ENCODE peak calls at places on chromosomes 11 and 22, in five cellular contexts. U is heart left ventricle, O is AG09309, D is transverse colon, J is AG04450. B is an unnamed sample.

GRCh38 chr11:22920939-22921565 is 60.8 kb upstream of the CCDC179 start:
- DNase-seq in U (no peak), O (peak; percentile 1), D (peak; percentile 8), J (peak; percentile 46), B (peak; percentile 4)

GRCh38 chr11:40403321-40403720 is 1056.1 kb downstream of the LRRC4C start:
- DNase-seq in U (no peak), O (no peak), D (no peak), J (no peak), B (no peak)

GRCh38 chr11:70577258-70577603 is 178.9 kb downstream of the CTTN start:
- DNase-seq in U (peak; percentile 3), O (no peak), D (no peak), J (no peak), B (no peak)

GRCh38 chr11:79762271-79762935 is 321.6 kb upstream of the TENM4 start:
- DNase-seq in U (no peak), O (no peak), D (no peak), J (no peak), B (no peak)

GRCh38 chr11:33692013-33692504 is 8.6 kb downstream of the C11orf91 start:
- DNase-seq in U (peak; percentile 51), O (peak; percentile 87), D (peak; percentile 59), J (peak; percentile 91), B (peak; percentile 95)

GRCh38 chr11:107858217-107859070 is at the start of gene SLC35F2:
- DNase-seq in U (peak; percentile 51), O (no peak), D (peak; percentile 85), J (no peak), B (peak; percentile 48)

GRCh38 chr11:128174465-128175101 is 412.8 kb downstream of the ETS1 start:
- DNase-seq in U (no peak), O (peak; percentile 67), D (no peak), J (peak; percentile 11), B (no peak)

GRCh38 chr22:42388130-42388797 is 43.9 kb downstream of the NFAM1 start:
- DNase-seq in U (no peak), O (no peak), D (no peak), J (no peak), B (no peak)

GRCh38 chr22:33114570-33114969 is 56.4 kb upstream of the SYN3 start:
- DNase-seq in U (no peak), O (no peak), D (no peak), J (no peak), B (no peak)

GRCh38 chr11:19329910-19330309 is 89.2 kb upstream of the E2F8 start:
- DNase-seq in U (no peak), O (no peak), D (no peak), J (no peak), B (no peak)

GRCh38 chr11:106399075-106399500 is 321.6 kb downstream of the AASDHPPT start:
- DNase-seq in U (no peak), O (peak; percentile 100), D (no peak), J (peak; percentile 98), B (peak; percentile 97)

GRCh38 chr11:18715476-18715875 is 10.5 kb downstream of the IGSF22 start:
- DNase-seq in U (no peak), O (no peak), D (no peak), J (no peak), B (no peak)

GRCh38 chr11:42315267-42315666 is 855.8 kb upstream of the LRRC4C start:
- DNase-seq in U (no peak), O (no peak), D (no peak), J (no peak), B (no peak)

GRCh38 chr11:122661182-122661945 is 5.8 kb downstream of the UBASH3B start:
- DNase-seq in U (no peak), O (peak; percentile 62), D (no peak), J (no peak), B (no peak)

GRCh38 chr11:115502636-115503082 is 1.6 kb downstream of the CADM1 start:
- DNase-seq in U (no peak), O (no peak), D (no peak), J (no peak), B (no peak)
- H3K4me3 ChIP-seq in U (peak overlapping the region; percentile 72), O (peak overlapping the region; percentile 69), D (peak overlapping the region; percentile 43), J (peak overlapping the region; percentile 91), B (peak overlapping the region; percentile 72)

GRCh38 chr11:10455637-10456487 is 798 bp downstream of the AMPD3 start:
- DNase-seq in U (peak; percentile 45), O (no peak), D (peak; percentile 75), J (peak; percentile 61), B (peak; percentile 51)
- H3K4me3 ChIP-seq in U (peak overlapping the region; percentile 8), O (peak overlapping the region; percentile 41), D (peak overlapping the region; percentile 8), J (peak overlapping the region; percentile 66), B (peak overlapping the region; percentile 0)

GRCh38 chr22:21839765-21840140 is 27.7 kb downstream of the MAPK1 start:
- DNase-seq in U (no peak), O (no peak), D (no peak), J (no peak), B (no peak)

GRCh38 chr22:21837184-21837979 is 30.1 kb downstream of the MAPK1 start:
- DNase-seq in U (no peak), O (peak; percentile 53), D (no peak), J (peak; percentile 73), B (peak; percentile 69)

GRCh38 chr22:21832291-21833290 is 34.9 kb downstream of the MAPK1 start:
- DNase-seq in U (no peak), O (no peak), D (no peak), J (no peak), B (no peak)

GRCh38 chr22:21835378-21835777 is 32.1 kb downstream of the MAPK1 start:
- DNase-seq in U (no peak), O (no peak), D (no peak), J (no peak), B (no peak)

DNA sequence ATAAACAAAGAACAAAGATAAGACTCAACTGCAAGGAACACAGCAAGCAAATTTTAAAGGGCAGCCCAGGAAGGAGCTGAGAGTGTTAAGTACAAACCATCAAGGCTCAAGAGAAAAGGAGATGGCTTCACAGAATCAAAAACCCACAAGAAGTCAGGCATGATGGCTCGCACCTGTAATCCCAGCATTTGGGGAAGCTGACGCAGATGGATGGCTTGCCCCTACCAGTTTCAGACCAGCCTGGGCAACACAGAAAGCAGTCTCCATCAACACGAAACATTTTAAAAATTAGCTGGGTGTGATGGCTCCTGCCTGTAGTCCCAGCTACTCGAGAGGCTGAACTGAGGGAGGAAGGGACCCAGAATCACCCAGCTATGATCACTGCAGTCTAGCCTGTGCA is 32.6 kb downstream of the MAPK1 start:
- DNase-seq in U (no peak), O (no peak), D (no peak), J (no peak), B (no peak)
- H3K4me3 ChIP-seq in U (no peak overlapping the region), O (no peak overlapping the region), D (no peak overlapping the region), J (no peak overlapping the region), B (no peak overlapping the region)

GRCh38 chr11:60922906-60923305 is 1.4 kb upstream of the TMEM132A start:
- DNase-seq in U (no peak), O (no peak), D (no peak), J (no peak), B (no peak)

GRCh38 chr11:60923326-60923725 is 934 bp upstream of the TMEM132A start:
- DNase-seq in U (no peak), O (no peak), D (no peak), J (no peak), B (no peak)

GRCh38 chr11:60924906-60925684 is 835 bp downstream of the TMEM132A start:
- DNase-seq in U (no peak), O (no peak), D (no peak), J (no peak), B (no peak)

GRCh38 chr11:60924110-60924905 is at the start of gene TMEM132A:
- DNase-seq in U (peak; percentile 82), O (no peak), D (peak; percentile 74), J (no peak), B (no peak)

GRCh38 chr11:60923800-60924109 is 505 bp upstream of the TMEM132A start:
- DNase-seq in U (no peak), O (no peak), D (no peak), J (no peak), B (no peak)
- H3K4me3 ChIP-seq in U (no peak overlapping the region), O (peak overlapping the region; percentile 73), D (no peak overlapping the region), J (peak overlapping the region; percentile 79), B (no peak overlapping the region)

GRCh38 chr22:18022851-18023250 is 1.5 kb downstream of the MICAL3 start:
- DNase-seq in U (no peak), O (no peak), D (peak; percentile 18), J (no peak), B (no peak)
- H3K4me3 ChIP-seq in U (peak overlapping the region; percentile 56), O (no peak overlapping the region), D (no peak overlapping the region), J (no peak overlapping the region), B (no peak overlapping the region)

GRCh38 chr22:37254867-37255233 is 10.8 kb upstream of the RAC2 start:
- DNase-seq in U (no peak), O (no peak), D (no peak), J (no peak), B (no peak)
- H3K4me3 ChIP-seq in U (no peak overlapping the region), O (no peak overlapping the region), D (no peak overlapping the region), J (no peak overlapping the region), B (no peak overlapping the region)

DNA sequence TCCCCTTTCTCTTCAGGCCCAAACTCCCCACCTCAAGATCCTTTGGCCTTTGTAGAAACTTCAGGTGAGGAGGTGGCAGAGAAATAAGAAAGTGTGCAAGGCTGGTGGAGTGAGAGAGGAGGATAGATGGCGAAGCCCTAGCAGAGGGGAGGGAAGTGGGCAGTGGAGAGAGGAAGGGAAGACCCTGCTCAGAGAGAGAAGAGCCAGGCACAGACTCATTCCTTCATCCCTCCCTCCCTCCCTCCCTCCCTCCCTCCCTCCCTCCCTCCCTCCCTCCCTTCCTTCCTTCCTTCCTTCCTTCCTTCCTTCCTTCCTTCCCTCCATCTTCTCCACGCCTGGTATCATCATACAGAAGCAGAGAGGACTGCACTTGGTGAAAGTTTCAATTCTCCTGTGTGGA is 21.0 kb downstream of the RTN4RL2 start:
- DNase-seq in U (no peak), O (no peak), D (no peak), J (no peak), B (no peak)
- H3K4me3 ChIP-seq in U (no peak overlapping the region), O (no peak overlapping the region), D (no peak overlapping the region), J (no peak overlapping the region), B (no peak overlapping the region)

DNA sequence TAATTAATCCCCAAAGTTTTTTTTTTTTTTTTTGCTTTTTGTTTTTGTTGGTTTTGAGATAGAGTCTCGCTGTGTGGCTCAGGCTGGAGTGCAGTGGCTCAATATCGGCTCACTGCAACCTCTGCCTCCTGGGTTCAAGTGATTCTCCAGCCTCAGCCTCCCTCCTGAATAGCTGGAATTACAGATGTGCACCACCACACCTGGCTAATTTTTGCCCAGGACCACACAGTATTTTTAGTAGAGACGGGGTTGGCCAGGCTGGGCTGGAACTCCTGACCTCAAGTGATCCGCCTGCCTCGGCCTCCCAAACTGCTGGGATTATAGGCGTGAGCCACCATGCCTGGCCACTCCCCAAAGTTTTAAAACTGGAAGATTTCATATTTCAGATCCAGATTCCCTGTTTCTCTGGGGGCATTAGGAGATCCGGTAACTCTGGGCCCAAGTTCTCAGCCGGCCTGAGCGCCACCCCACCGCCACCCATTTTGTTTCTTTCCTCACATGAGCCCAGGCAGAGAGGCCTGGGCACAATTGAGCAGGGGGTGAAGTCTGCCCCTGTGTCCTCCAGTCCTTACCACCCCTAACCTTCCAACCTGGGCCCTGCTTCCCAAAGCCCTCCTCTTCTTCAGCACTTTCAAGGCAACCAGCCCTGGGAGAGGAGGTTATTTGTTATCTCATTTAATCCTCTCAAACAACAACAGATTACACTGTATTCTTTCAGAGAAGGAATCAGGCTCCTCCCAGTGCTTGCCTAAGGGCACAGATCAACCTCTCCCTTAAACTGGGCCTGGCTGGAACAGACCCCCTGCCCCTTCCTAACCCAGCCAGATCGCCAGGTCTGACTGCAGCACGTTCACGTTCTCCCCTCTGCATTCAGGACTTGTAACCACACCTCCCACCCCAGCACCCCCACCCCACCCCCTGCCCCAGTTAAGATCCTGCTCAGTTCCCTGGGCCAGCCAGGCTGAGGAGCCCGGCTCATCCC is 1.9 kb upstream of the CSNK1E start:
- DNase-seq in U (no peak), O (no peak), D (no peak), J (no peak), B (no peak)
- H3K4me3 ChIP-seq in U (no peak overlapping the region), O (no peak overlapping the region), D (no peak overlapping the region), J (no peak overlapping the region), B (no peak overlapping the region)

GRCh38 chr22:23781065-23781464 is 5.7 kb upstream of the SMARCB1 start:
- DNase-seq in U (no peak), O (no peak), D (no peak), J (no peak), B (no peak)
- H3K4me3 ChIP-seq in U (no peak overlapping the region), O (no peak overlapping the region), D (no peak overlapping the region), J (no peak overlapping the region), B (no peak overlapping the region)

B was measured in kidney epithelial cell.